ENCODE peak calls at places on chromosomes 6 and 20, in five cellular contexts. B, I, V, R and K are unnamed samples.

GRCh38 chr20:34111057-34111711 is 859 bp downstream of the EIF2S2 start:
- DNase-seq in I (no peak), V (no peak), B (no peak), R (peak; percentile 87), K (peak; percentile 8)

GRCh38 chr20:13333793-13334192 is 112.7 kb downstream of the ISM1 start:
- DNase-seq in I (no peak), V (no peak), R (peak; percentile 6), B (no peak), K (no peak)

GRCh38 chr6:125230674-125231073 is 71.1 kb downstream of the HDDC2 start:
- DNase-seq in I (no peak), R (peak; percentile 25), V (no peak), B (no peak), K (no peak)

GRCh38 chr20:19886666-19887288 is 128.7 kb downstream of the RIN2 start:
- DNase-seq in R (no peak), B (no peak), V (no peak), I (no peak), K (no peak)

GRCh38 chr20:47857142-47857993 is 72.1 kb upstream of the SULF2 start:
- DNase-seq in I (no peak), R (peak; percentile 67), V (no peak), B (no peak), K (no peak)

GRCh38 chr6:133787122-133787521 is 101.8 kb upstream of the TCF21 start:
- DNase-seq in I (no peak), R (no peak), V (no peak), B (no peak), K (no peak)

GRCh38 chr20:37839432-37839827 is 63.5 kb upstream of the VSTM2L start:
- DNase-seq in B (no peak), V (no peak), I (no peak), R (no peak), K (no peak)

GRCh38 chr6:72940265-72940664 is 285.0 kb downstream of the KHDC1L start:
- DNase-seq in V (no peak), I (no peak), R (no peak), B (no peak), K (no peak)

GRCh38 chr6:38644951-38645350 is 5.2 kb upstream of the BTBD9 start:
- DNase-seq in V (no peak), I (no peak), B (no peak), R (no peak), K (no peak)

GRCh38 chr20:32320305-32320704 is 37.8 kb upstream of the ASXL1 start:
- DNase-seq in B (no peak), V (no peak), I (no peak), R (no peak), K (no peak)

GRCh38 chr6:110471966-110472365 is 4.4 kb downstream of the SLC22A16 start:
- DNase-seq in V (no peak), I (no peak), R (no peak), B (no peak), K (no peak)

GRCh38 chr6:110462884-110463481 is 13.4 kb downstream of the SLC22A16 start:
- DNase-seq in I (no peak), R (no peak), B (no peak), V (no peak), K (no peak)

GRCh38 chr6:110474500-110474899 is 1.9 kb downstream of the SLC22A16 start:
- DNase-seq in I (no peak), V (no peak), B (no peak), R (no peak), K (no peak)

GRCh38 chr6:110472739-110473138 is 3.7 kb downstream of the SLC22A16 start:
- DNase-seq in V (no peak), R (no peak), B (no peak), I (no peak), K (no peak)

DNA sequence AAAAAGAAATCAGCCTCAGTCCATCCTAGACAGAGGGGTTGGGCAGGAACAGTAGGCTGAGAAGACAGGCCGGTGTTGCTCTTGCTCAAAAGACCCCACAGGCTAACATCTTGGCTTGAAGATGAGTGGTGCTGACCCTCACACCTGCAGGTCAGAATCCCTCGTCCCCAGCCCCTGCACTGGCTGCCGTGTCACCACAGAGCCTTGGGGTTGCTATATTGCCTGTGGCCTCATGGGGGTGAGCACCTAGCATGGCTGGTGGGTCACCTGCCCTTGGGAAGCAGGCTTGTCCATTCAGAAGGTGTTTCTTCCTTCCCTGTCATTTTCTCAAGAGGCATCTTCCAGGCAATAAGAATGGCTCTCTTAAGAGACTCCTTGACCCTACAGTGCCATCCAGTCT is 7.7 kb downstream of the SLC22A16 start:
- DNase-seq in R (no peak), B (no peak), V (no peak), I (no peak), K (no peak)
- H3K9me3 ChIP-seq in R (no peaks in the 10 kb centered on the region), B (no peaks in the 10 kb centered on the region), V (peaks cover 2% of the 10 kb centered on the region), I (no peaks in the 10 kb centered on the region), K (peaks cover 4% of the 10 kb centered on the region)

GRCh38 chr6:140462495-140463311 is 1088.3 kb upstream of the CITED2 start:
- DNase-seq in R (peak; percentile 83), V (no peak), B (no peak), I (peak; percentile 35), K (no peak)
- H3K9me3 ChIP-seq in R (no peaks in the 10 kb centered on the region), V (peaks cover 7% of the 10 kb centered on the region), B (peaks cover under 1% of the 10 kb centered on the region), I (peaks cover 5% of the 10 kb centered on the region), K (no peaks in the 10 kb centered on the region)

GRCh38 chr20:53849471-53850059 is 220.8 kb downstream of the BCAS1 start:
- DNase-seq in R (no peak), V (no peak), I (no peak), B (no peak), K (no peak)

GRCh38 chr20:53847843-53848185 is 222.6 kb downstream of the BCAS1 start:
- DNase-seq in R (no peak), V (no peak), I (no peak), B (no peak), K (no peak)

GRCh38 chr20:53846640-53847039 is 223.8 kb downstream of the BCAS1 start:
- DNase-seq in I (no peak), R (no peak), V (no peak), B (no peak), K (no peak)

GRCh38 chr20:53847118-53847842 is 223.1 kb downstream of the BCAS1 start:
- DNase-seq in V (no peak), B (no peak), I (no peak), R (no peak), K (peak; percentile 47)

GRCh38 chr20:53848304-53848703 is 222.1 kb downstream of the BCAS1 start:
- DNase-seq in R (no peak), B (no peak), I (no peak), V (no peak), K (no peak)
- H3K9me3 ChIP-seq in R (no peaks in the 10 kb centered on the region), B (no peaks in the 10 kb centered on the region), I (no peaks in the 10 kb centered on the region), V (no peaks in the 10 kb centered on the region), K (no peaks in the 10 kb centered on the region)

GRCh38 chr20:61594198-61594597 is 342.1 kb downstream of the CDH4 start:
- DNase-seq in R (no peak), V (no peak), B (no peak), I (no peak), K (no peak)
- H3K9me3 ChIP-seq in R (no peaks in the 10 kb centered on the region), V (peaks cover 6% of the 10 kb centered on the region), B (no peaks in the 10 kb centered on the region), I (no peaks in the 10 kb centered on the region), K (no peaks in the 10 kb centered on the region)

GRCh38 chr20:56117350-56117749 is 112.0 kb upstream of the CBLN4 start:
- DNase-seq in V (no peak), B (no peak), I (no peak), R (no peak), K (no peak)

GRCh38 chr20:56111951-56112730 is 106.8 kb upstream of the CBLN4 start:
- DNase-seq in V (no peak), I (no peak), B (no peak), R (no peak), K (no peak)
- H3K9me3 ChIP-seq in V (no peaks in the 10 kb centered on the region), I (peaks cover 6% of the 10 kb centered on the region), B (no peaks in the 10 kb centered on the region), R (no peaks in the 10 kb centered on the region), K (no peaks in the 10 kb centered on the region)

GRCh38 chr20:29878777-29879442 is 1378.6 kb upstream of the DEFB115 start:
- DNase-seq in I (no peak), V (peak; percentile 66), R (no peak), B (peak; percentile 86), K (no peak)

GRCh38 chr20:29873946-29874345 is 1383.5 kb upstream of the DEFB115 start:
- DNase-seq in R (peak; percentile 65), I (no peak), B (peak; percentile 94), V (peak; percentile 84), K (peak; percentile 34)

GRCh38 chr20:29876911-29877285 is 1380.6 kb upstream of the DEFB115 start:
- DNase-seq in I (no peak), R (no peak), V (peak; percentile 43), B (peak; percentile 84), K (no peak)

GRCh38 chr20:29874476-29875202 is 1382.8 kb upstream of the DEFB115 start:
- DNase-seq in B (peak; percentile 41), V (peak; percentile 36), I (no peak), R (no peak), K (no peak)

DNA sequence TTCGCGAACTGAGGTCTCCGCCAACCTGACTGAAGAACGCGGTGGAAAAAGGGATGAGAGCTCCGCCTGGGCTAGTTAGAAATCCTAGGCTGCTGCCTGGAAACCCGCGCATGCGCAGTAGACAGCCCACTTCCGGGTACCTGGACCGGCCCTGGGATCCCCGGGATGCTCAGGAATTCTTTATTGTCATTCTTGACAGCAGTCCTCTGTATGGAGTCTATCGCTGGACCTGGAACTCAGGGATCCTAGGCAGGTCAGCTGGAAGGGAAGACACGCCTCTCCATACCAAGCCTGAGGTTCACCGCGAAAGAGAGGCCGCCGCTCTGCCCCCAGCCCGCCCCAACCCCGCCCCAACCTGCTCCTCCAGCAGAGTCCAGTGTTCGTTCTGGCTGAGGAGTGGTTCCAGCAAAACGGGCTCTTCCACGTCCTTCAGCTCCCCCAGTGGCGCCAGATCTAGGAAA is 1379.2 kb upstream of the DEFB115 start:
- DNase-seq in V (peak; percentile 56), B (peak; percentile 84), R (peak; percentile 35), I (no peak), K (no peak)
- H3K9me3 ChIP-seq in V (peaks cover 85% of the 10 kb centered on the region), B (no peaks in the 10 kb centered on the region), R (no peaks in the 10 kb centered on the region), I (peaks cover 7% of the 10 kb centered on the region), K (peaks cover 43% of the 10 kb centered on the region)

DNA sequence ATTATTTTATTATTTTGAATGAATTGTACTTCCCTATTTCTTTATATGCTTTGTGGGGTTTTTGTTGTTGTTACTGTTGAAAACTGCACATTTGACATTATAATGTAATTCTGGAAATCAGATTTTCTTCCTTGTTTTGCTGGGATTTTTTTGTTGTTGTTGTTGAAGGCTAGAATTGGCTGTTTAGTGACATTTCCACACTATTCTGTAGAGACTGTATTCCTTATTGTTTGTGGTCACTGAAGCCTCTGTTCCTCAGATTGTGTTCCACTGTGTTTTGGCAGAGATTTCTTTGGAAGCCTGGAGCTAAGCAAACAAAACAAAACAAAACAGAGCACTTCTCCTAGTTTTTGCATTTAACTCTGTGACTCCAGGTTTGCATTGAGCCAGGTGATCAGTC is 52.9 kb downstream of the CDYL start:
- DNase-seq in R (no peak), I (no peak), B (no peak), V (no peak), K (no peak)
- H3K9me3 ChIP-seq in R (no peaks in the 10 kb centered on the region), I (peaks cover 16% of the 10 kb centered on the region), B (no peaks in the 10 kb centered on the region), V (peaks cover 42% of the 10 kb centered on the region), K (no peaks in the 10 kb centered on the region)

GRCh38 chr20:54950285-54950684 is 474.9 kb downstream of the DOK5 start:
- DNase-seq in R (no peak), B (no peak), I (no peak), V (no peak), K (no peak)
- H3K9me3 ChIP-seq in R (no peaks in the 10 kb centered on the region), B (no peaks in the 10 kb centered on the region), I (peaks cover 4% of the 10 kb centered on the region), V (no peaks in the 10 kb centered on the region), K (no peaks in the 10 kb centered on the region)